ENCODE peak calls at places on chromosomes 4 and X, in five cellular contexts. E, D, K, M and J are unnamed samples. For H3K4me1 and H3K36me3, the result is how much of the 10 kb centered on the place peaks cover.

GRCh38 chr4:26741491-26741871 is 119.2 kb upstream of the STIM2 start:
- DNase-seq in E (no peak), D (no peak), K (no peak), M (no peak), J (no peak)

GRCh38 chr4:3461515-3462291 is 1.4 kb upstream of the DOK7 start:
- DNase-seq in E (no peak), D (no peak), K (peak), M (no peak), J (no peak)

GRCh38 chr4:75180790-75181776 is 248.2 kb downstream of the PARM1 start:
- DNase-seq in E (no peak), D (no peak), K (peak), M (peak), J (no peak)

GRCh38 chr4:24743931-24744330 is 51.4 kb upstream of the SOD3 start:
- DNase-seq in E (no peak), D (no peak), K (no peak), M (peak), J (no peak)

GRCh38 chr4:148822572-148823418 is 380.6 kb upstream of the NR3C2 start:
- DNase-seq in E (no peak), D (no peak), K (no peak), M (no peak), J (no peak)

GRCh38 chrX:6279277-6279909 is 50.7 kb upstream of the NLGN4X start:
- DNase-seq in E (no peak), D (no peak), K (no peak), M (peak), J (no peak)

GRCh38 chr4:85556293-85556692 is 81.3 kb downstream of the ARHGAP24 start:
- DNase-seq in E (no peak), D (no peak), K (no peak), M (no peak), J (no peak)

GRCh38 chr4:2041234-2042130 is 17.6 kb upstream of the NAT8L start:
- DNase-seq in E (peak), D (peak), K (peak), M (peak), J (no peak)

GRCh38 chr4:85370400-85371032 is 104.4 kb upstream of the ARHGAP24 start:
- DNase-seq in E (peak), D (no peak), K (peak), M (peak), J (no peak)

GRCh38 chr4:143352720-143353119 is 16.0 kb downstream of the GAB1 start:
- DNase-seq in E (no peak), D (no peak), K (no peak), M (no peak), J (no peak)

GRCh38 chr4:143354990-143355389 is 18.3 kb downstream of the GAB1 start:
- DNase-seq in E (no peak), D (no peak), K (no peak), M (no peak), J (no peak)

GRCh38 chr4:143355540-143356217 is 19.0 kb downstream of the GAB1 start:
- DNase-seq in E (no peak), D (no peak), K (no peak), M (peak), J (no peak)

GRCh38 chr4:143352052-143352451 is 15.4 kb downstream of the GAB1 start:
- DNase-seq in E (no peak), D (no peak), K (no peak), M (no peak), J (no peak)

DNA sequence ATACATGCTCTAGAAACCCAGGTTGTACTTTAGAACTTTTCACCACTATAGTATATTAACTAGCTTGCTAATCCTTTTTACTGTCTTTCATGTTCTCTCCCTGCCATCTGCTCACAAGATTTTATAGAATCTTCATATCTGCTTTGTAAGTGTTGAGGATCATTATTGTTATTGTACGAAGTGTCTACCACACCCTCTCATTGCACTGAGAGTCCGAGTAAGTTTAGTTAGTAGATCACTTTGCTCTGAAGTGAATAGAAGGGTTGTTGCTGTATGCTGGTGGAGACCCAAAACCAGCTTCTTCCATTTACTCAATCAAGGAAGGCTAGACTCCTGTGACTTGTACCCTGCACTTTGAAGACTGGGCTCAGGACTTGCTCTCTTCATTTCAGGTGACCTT is 17.1 kb downstream of the GAB1 start:
- DNase-seq in E (no peak), D (no peak), K (no peak), M (no peak), J (no peak)
- H3K4me1 ChIP-seq in E (half or more), D (under half), K (half or more), M (half or more), J (half or more)

DNA sequence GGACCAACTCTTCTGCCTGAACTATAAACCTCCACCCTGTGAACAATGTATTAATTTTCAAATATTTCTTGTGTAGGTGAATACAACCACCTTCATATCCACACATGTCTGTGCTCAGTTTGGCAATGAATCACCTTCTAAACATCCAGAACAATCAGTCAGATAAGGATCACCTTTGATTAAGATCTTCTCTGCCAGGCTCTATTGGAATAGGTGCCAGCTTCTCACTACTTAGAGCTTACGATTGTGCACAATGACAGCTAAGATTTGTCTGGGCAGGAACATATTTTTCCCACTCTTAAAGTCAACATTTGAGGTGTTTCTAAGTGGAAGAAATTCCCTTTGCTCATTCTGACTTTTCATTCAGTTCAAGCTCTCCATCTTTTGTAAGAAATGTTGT is 237.2 kb downstream of the IL1RAPL2 start:
- DNase-seq in E (no peak), D (no peak), K (no peak), M (no peak), J (no peak)
- H3K36me3 ChIP-seq in E (under half), D (under half), K (under half), M (under half), J (under half)

GRCh38 chrX:48466696-48467095 is 3.4 kb downstream of the SLC38A5 start:
- DNase-seq in E (no peak), D (no peak), K (no peak), M (peak), J (no peak)
- H3K4me3 ChIP-seq in E (no peak), D (no peak), K (no peak), M (peak), J (no peak)

DNA sequence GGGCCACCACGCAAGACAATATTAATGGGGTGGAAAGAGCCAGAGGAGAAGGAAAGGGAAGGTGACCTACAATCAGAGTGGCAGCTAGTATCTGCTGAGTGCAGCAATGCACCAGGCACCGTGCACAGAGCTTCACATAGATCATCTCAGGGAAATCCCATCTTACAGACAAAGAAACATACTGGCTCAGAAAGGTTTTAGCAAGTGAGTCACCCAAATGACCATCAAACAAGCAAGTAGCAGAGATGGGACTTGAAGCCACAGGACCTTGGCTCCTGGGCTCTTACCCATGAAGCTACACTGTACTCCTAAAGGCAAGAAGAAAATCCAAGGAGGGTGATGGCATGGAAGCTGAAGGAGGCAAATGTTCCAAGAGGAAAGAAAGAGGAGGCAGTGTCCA is 6.8 kb downstream of the ANXA5 start:
- DNase-seq in E (no peak), D (no peak), K (no peak), M (no peak), J (no peak)
- H3K4me1 ChIP-seq in E (under half), D (under half), K (half or more), M (under half), J (under half)

GRCh38 chrX:1394731-1395501 is 3.0 kb upstream of the SLC25A6 start:
- DNase-seq in E (no peak), D (no peak), K (no peak), M (no peak), J (no peak)
- H3K36me3 ChIP-seq in E (under half), D (under half), K (under half), M (under half), J (under half)

GRCh38 chr4:157220026-157220881 is at the start of gene GRIA2:
- DNase-seq in E (no peak), D (no peak), K (peak), M (peak), J (no peak)
- H3K4me3 ChIP-seq in E (peak), D (no peak), K (peak), M (peak), J (peak)

DNA sequence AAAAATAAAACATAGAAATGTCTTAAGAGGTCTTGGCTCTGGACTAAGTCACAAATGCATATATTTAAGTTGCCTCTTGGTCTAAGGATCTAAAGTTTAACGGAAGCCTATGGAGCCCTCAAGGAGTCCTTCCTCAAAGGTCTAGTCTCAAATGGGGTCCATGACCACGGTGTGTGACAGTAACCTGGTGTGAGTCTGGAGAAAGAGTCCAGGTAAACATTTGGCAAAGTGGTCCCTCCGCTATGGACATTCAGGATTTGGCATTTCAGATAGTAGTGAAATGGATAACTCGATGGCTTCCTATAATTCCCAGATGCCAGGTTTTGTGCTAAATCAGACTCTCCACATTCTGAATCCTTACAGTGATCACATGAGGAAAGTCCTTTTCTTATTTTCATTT is 44.2 kb downstream of the RHOH start:
- DNase-seq in E (no peak), D (no peak), K (no peak), M (no peak), J (no peak)
- H3K4me1 ChIP-seq in E (under half), D (half or more), K (under half), M (under half), J (under half)

GRCh38 chrX:312621-313331 is 5.8 kb downstream of the GTPBP6 start:
- DNase-seq in E (no peak), D (no peak), K (no peak), M (no peak), J (no peak)
- H3K36me3 ChIP-seq in E (half or more), D (under half), K (half or more), M (under half), J (half or more)

GRCh38 chr4:982814-983213 is 4.0 kb upstream of the IDUA start:
- DNase-seq in E (no peak), D (no peak), K (no peak), M (no peak), J (no peak)

GRCh38 chr4:984336-985054 is 2.3 kb upstream of the IDUA start:
- DNase-seq in E (no peak), D (no peak), K (no peak), M (no peak), J (no peak)

GRCh38 chr4:986428-986948 is 356 bp upstream of the IDUA start:
- DNase-seq in E (no peak), D (no peak), K (no peak), M (peak), J (no peak)

GRCh38 chr4:986949-987688 is at the start of gene IDUA:
- DNase-seq in E (peak), D (peak), K (peak), M (peak), J (no peak)

DNA sequence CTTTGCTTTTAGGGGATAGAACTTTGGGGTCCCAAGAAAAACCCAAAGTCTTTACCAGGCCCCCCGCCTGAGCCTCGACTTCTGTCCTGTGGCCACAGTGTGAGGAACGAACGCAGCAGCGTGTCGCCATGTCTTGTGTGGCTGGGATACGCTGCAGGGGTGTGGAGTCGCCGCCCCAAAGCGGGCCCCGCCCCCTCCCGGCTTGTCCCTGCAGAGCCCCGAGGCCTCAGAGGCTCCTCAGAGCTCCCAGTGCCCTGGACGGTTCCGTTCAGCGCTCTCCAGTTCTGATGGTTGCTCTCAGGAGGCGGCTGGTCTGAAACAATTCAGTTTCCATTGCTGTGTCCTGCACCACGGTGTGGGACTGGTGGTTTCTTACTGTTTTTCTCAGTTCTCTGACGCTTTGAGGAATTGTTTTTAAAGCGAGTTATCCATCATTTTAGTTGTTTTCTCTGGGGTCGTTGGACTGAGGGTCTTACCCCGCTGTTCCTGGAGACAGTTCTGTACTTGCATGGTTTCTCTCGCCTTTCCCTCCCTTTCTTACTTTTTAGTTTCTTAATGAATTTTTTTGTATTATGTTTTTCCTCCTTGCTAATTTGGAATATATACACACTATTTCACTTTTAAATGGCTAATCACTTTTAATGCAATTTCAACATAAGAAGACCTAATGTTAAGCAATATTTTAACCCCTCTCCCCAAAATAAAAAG is 1.6 kb upstream of the IDUA start:
- DNase-seq in E (peak), D (peak), K (peak), M (peak), J (no peak)
- H3K4me3 ChIP-seq in E (no peak), D (peak), K (peak), M (peak), J (peak)

GRCh38 chrX:43605351-43605750 is 50.7 kb upstream of the MAOA start:
- DNase-seq in E (no peak), D (no peak), K (no peak), M (no peak), J (no peak)
- H3K4me1 ChIP-seq in E (under half), D (under half), K (under half), M (under half), J (under half)